ENCODE peak calls at places on chromosomes 1 and 21, in ten cellular contexts. I is ELR; W is HCT116; Z is mucosa of gallbladder; B is WERI-Rb-1; H is NCI-H460; F is Daoy; J is stimulated activated CD4-positive, alpha-beta T cell treated with anti-CD3 and anti-CD28 coated beads, TNF-alpha, amount 100 ng/mL, for 4 hours; N is hepatocyte; D is NAMALWA. V is an unnamed sample.

GRCh38 chr1:244861683-244862082 is 2.7 kb downstream of the HNRNPU start:
- DNase-seq in I (peak), N (peak), H (no peak), J (no peak), B (no peak), Z (no peak), F (no peak), D (peak), W (no peak), V (no peak)

GRCh38 chr21:39885119-39885848 is 18.0 kb downstream of the PCP4 start:
- DNase-seq in H (no peak), N (no peak), F (peak), J (no peak), D (peak), I (no peak), W (no peak), Z (peak), B (no peak), V (no peak)

GRCh38 chr1:100463809-100464424 is 74.0 kb upstream of the GPR88 start:
- DNase-seq in N (peak), F (peak), J (peak), B (peak), H (peak), Z (peak), I (peak), D (peak), W (peak), V (no peak)

GRCh38 chr1:63323866-63324778 is 1.8 kb downstream of the FOXD3 start:
- DNase-seq in J (no peak), H (no peak), I (no peak), F (peak), Z (no peak), B (no peak), N (peak), D (no peak), W (no peak), V (no peak)

GRCh38 chr1:163361123-163361934 is 39.6 kb downstream of the NUF2 start:
- DNase-seq in H (peak), I (peak), Z (no peak), W (peak), B (peak), N (peak), F (peak), D (peak), J (no peak), V (no peak)

GRCh38 chr1:245091171-245091621 is 63.6 kb upstream of the KIF26B start:
- DNase-seq in Z (no peak), F (no peak), W (no peak), I (peak), D (no peak), H (no peak), J (no peak), B (no peak), N (no peak), V (peak)

GRCh38 chr1:31799895-31800676 is 15.7 kb downstream of the SPOCD1 start:
- DNase-seq in I (no peak), H (no peak), N (peak), Z (no peak), D (no peak), B (peak), J (no peak), W (no peak), F (peak), V (peak)

GRCh38 chr1:237932806-237933205 is 42.1 kb upstream of the ZP4 start:
- DNase-seq in D (no peak), F (peak), W (no peak), H (no peak), I (peak), N (no peak), J (no peak), B (no peak), Z (no peak), V (no peak)

GRCh38 chr1:156129687-156130577 is 15.4 kb downstream of the LMNA start:
- DNase-seq in B (peak), D (peak), N (peak), Z (peak), I (peak), F (peak), H (peak), W (peak), J (peak), V (peak)

GRCh38 chr1:193368302-193368701 is 181.9 kb upstream of the B3GALT2 start:
- DNase-seq in Z (no peak), J (no peak), F (no peak), N (no peak), I (no peak), W (no peak), D (no peak), B (no peak), H (no peak), V (no peak)

GRCh38 chr1:207831517-207832327 is 79.2 kb downstream of the CD34 start:
- DNase-seq in H (no peak), D (no peak), B (no peak), N (no peak), F (peak), I (peak), Z (no peak), J (no peak), W (no peak), V (no peak)

V was measured in ureter.